ENCODE peak calls at places on chromosome X, in four cellular contexts. Y, E, I and Q are unnamed samples.

GRCh38 chrX:2665387-2666304 is 25.4 kb upstream of the CD99 start:
- DNase-seq in Y (no peak), I (no peak), E (no peak), Q (no peak)

GRCh38 chrX:150365953-150366911 is 3.1 kb downstream of the MAMLD1 start:
- DNase-seq in E (peak; percentile 53), Y (no peak), I (peak; percentile 58), Q (peak; percentile 48)

GRCh38 chrX:16212024-16212423 is 44.7 kb downstream of the MAGEB17 start:
- DNase-seq in I (no peak), Y (no peak), E (no peak), Q (peak; percentile 26)

GRCh38 chrX:110852180-110852579 is 56.6 kb upstream of the CHRDL1 start:
- DNase-seq in Y (no peak), E (no peak), I (no peak), Q (peak; percentile 21)

GRCh38 chrX:42119076-42119475 is 195.7 kb upstream of the CASK start:
- DNase-seq in I (no peak), Y (no peak), E (no peak), Q (peak; percentile 79)

GRCh38 chrX:149312936-149313432 is 192.1 kb downstream of the IDS start:
- DNase-seq in E (no peak), Y (no peak), I (no peak), Q (peak; percentile 24)

GRCh38 chrX:78754917-78755316 is 7.4 kb downstream of the LPAR4 start:
- DNase-seq in E (no peak), Y (no peak), I (no peak), Q (no peak)

GRCh38 chrX:40434947-40435346 is 145.8 kb upstream of the ATP6AP2 start:
- DNase-seq in E (no peak), I (no peak), Y (peak; percentile 46), Q (peak; percentile 49)

GRCh38 chrX:153469811-153470410 is 465 bp downstream of the HAUS7 start:
- DNase-seq in I (no peak), E (peak; percentile 14), Y (no peak), Q (peak; percentile 33)

GRCh38 chrX:8044861-8045434 is 117.7 kb upstream of the PNPLA4 start:
- DNase-seq in E (no peak), Y (no peak), I (no peak), Q (no peak)

GRCh38 chrX:2632533-2633504 is 58.3 kb upstream of the CD99 start:
- DNase-seq in E (no peak), Y (no peak), I (no peak), Q (no peak)

GRCh38 chrX:33330798-33331197 is 119.4 kb upstream of the DMD start:
- DNase-seq in Y (no peak), I (no peak), E (no peak), Q (no peak)

GRCh38 chrX:139293991-139294390 is 236.5 kb upstream of the F9 start:
- DNase-seq in I (no peak), Y (no peak), E (no peak), Q (no peak)

GRCh38 chrX:69196666-69197065 is 31.4 kb upstream of the PJA1 start:
- DNase-seq in Y (no peak), E (no peak), I (no peak), Q (no peak)

GRCh38 chrX:78958419-78959116 is 13.4 kb downstream of the P2RY10 start:
- DNase-seq in Y (no peak), I (no peak), E (no peak), Q (no peak)

GRCh38 chrX:48468693-48469691 is 1.1 kb downstream of the SLC38A5 start:
- DNase-seq in I (no peak), Y (no peak), E (no peak), Q (no peak)

GRCh38 chrX:26845051-26845450 is 618.1 kb downstream of the PPP4R3C start:
- DNase-seq in Y (no peak), E (no peak), I (no peak), Q (peak; percentile 73)

GRCh38 chrX:30597258-30598012 is 19.9 kb upstream of the TASL start:
- DNase-seq in I (no peak), Y (no peak), E (no peak), Q (no peak)

GRCh38 chrX:125378205-125378604 is 58.5 kb downstream of the TEX13C start:
- DNase-seq in I (no peak), E (no peak), Y (no peak), Q (no peak)

GRCh38 chrX:39693298-39693697 is 404.5 kb downstream of the BCOR start:
- DNase-seq in E (no peak), I (no peak), Y (no peak), Q (no peak)

GRCh38 chrX:45806410-45807121 is 605.9 kb upstream of the DIPK2B start:
- DNase-seq in E (no peak), Y (no peak), I (no peak), Q (peak; percentile 91)

GRCh38 chrX:97310373-97310772 is 426.7 kb downstream of the RPA4 start:
- DNase-seq in Y (no peak), E (no peak), I (no peak), Q (peak; percentile 20)

GRCh38 chrX:110167952-110168451 is 149.9 kb downstream of the AMMECR1 start:
- DNase-seq in I (no peak), E (no peak), Y (no peak), Q (peak; percentile 25)

GRCh38 chrX:39750798-39751197 is 347.0 kb downstream of the BCOR start:
- DNase-seq in E (no peak), Y (no peak), I (no peak), Q (no peak)

GRCh38 chrX:136692271-136692670 is 44.3 kb downstream of the CD40LG start:
- DNase-seq in I (no peak), Y (no peak), E (no peak), Q (no peak)

GRCh38 chrX:148310402-148311200 is 189.8 kb upstream of the AFF2 start:
- DNase-seq in E (no peak), Y (no peak), I (no peak), Q (no peak)

GRCh38 chrX:11100281-11101035 is 10.7 kb upstream of the HCCS start:
- DNase-seq in Y (no peak), I (peak; percentile 52), E (peak; percentile 15), Q (peak; percentile 75)

GRCh38 chrX:30659421-30659820 is 6.2 kb downstream of the GK start:
- DNase-seq in Y (no peak), E (no peak), I (no peak), Q (peak; percentile 93)

GRCh38 chrX:152635941-152636340 is 1.8 kb upstream of the GABRQ start:
- DNase-seq in I (peak; percentile 51), E (peak; percentile 9), Y (no peak), Q (peak; percentile 83)

GRCh38 chrX:105821471-105822081 is 763 bp upstream of the NRK start:
- DNase-seq in I (no peak), Y (no peak), E (no peak), Q (peak; percentile 23)

GRCh38 chrX:29407357-29407756 is 808.0 kb upstream of the MAGEB2 start:
- DNase-seq in Y (no peak), E (no peak), I (no peak), Q (no peak)